ENCODE peak calls at places on chromosomes 4 and X, in ten cellular contexts. E is endodermal cell, Y is ovary, M is cardiac fibroblast, S is coronary artery, R is foreskin fibroblast, D is GM13976, G is epithelial cell of proximal tubule, K is pancreas, P is glutamatergic neuron. J is an unnamed sample.

GRCh38 chrX:118226060-118226428 is 109.4 kb upstream of the KLHL13 start:
- DNase-seq in D (peak), E (no peak), Y (no peak), S (no peak), R (no peak), G (no peak), M (peak), P (no peak), K (no peak), J (no peak)

GRCh38 chr4:151227731-151228130 is 49.2 kb upstream of the PRSS48 start:
- DNase-seq in E (no peak), M (peak), K (no peak), G (peak), R (peak), Y (peak), P (no peak), S (peak), D (no peak), J (no peak)

GRCh38 chrX:111445485-111445884 is 33.5 kb upstream of the DCX start:
- DNase-seq in M (peak), G (no peak), E (no peak), S (no peak), Y (no peak), P (no peak), R (peak), K (no peak), D (peak), J (peak)

GRCh38 chr4:186839122-186840037 is 115.7 kb upstream of the FAT1 start:
- DNase-seq in R (peak), S (no peak), K (no peak), M (peak), D (peak), G (no peak), P (no peak), E (no peak), Y (peak), J (peak)

GRCh38 chr4:83947811-83948210 is 411.9 kb downstream of the GPAT3 start:
- DNase-seq in R (no peak), G (no peak), S (no peak), E (no peak), P (peak), Y (no peak), K (no peak), D (no peak), M (no peak), J (no peak)

GRCh38 chr4:186820371-186820990 is 96.8 kb upstream of the FAT1 start:
- DNase-seq in K (no peak), R (no peak), S (no peak), M (peak), P (peak), G (no peak), D (no peak), E (no peak), Y (no peak), J (no peak)

GRCh38 chr4:153075836-153076235 is 128.4 kb upstream of the TRIM2 start:
- DNase-seq in D (no peak), R (no peak), M (no peak), G (no peak), Y (no peak), S (no peak), P (no peak), K (no peak), E (no peak), J (no peak)

GRCh38 chrX:104391905-104392304 is 137.2 kb upstream of the ESX1 start:
- DNase-seq in K (no peak), M (no peak), S (no peak), D (no peak), R (no peak), G (no peak), Y (no peak), E (no peak), P (no peak), J (no peak)

GRCh38 chrX:39493168-39493567 is 604.6 kb downstream of the BCOR start:
- DNase-seq in E (no peak), M (no peak), G (no peak), K (no peak), S (no peak), R (no peak), Y (no peak), D (no peak), P (no peak), J (no peak)

GRCh38 chr4:67593741-67594175 is 35.2 kb downstream of the STAP1 start:
- DNase-seq in D (no peak), E (no peak), G (no peak), Y (no peak), K (no peak), P (no peak), R (peak), M (peak), S (no peak), J (no peak)

GRCh38 chrX:74080165-74080564 is 223.8 kb upstream of the ZCCHC13 start:
- DNase-seq in S (no peak), M (no peak), K (no peak), R (no peak), E (no peak), Y (no peak), D (no peak), P (no peak), G (no peak), J (no peak)

GRCh38 chr4:40212674-40213504 is 16.1 kb downstream of the RHOH start:
- DNase-seq in P (no peak), K (no peak), G (no peak), M (peak), S (no peak), Y (no peak), D (no peak), R (no peak), E (no peak), J (no peak)

GRCh38 chr4:78056265-78057129 is 626 bp upstream of the FRAS1 start:
- DNase-seq in P (peak), S (peak), M (peak), D (peak), E (peak), K (peak), G (peak), R (peak), Y (peak), J (peak)

GRCh38 chr4:151624606-151625565 is 135.9 kb downstream of the GATB start:
- DNase-seq in R (peak), D (no peak), P (no peak), K (no peak), S (no peak), G (no peak), Y (peak), M (peak), E (no peak), J (no peak)

GRCh38 chrX:43564953-43565352 is 91.1 kb upstream of the MAOA start:
- DNase-seq in R (no peak), D (no peak), M (peak), G (no peak), E (no peak), Y (no peak), P (no peak), S (no peak), K (no peak), J (no peak)

GRCh38 chr4:74661427-74662171 is 132.7 kb downstream of the BTC start:
- DNase-seq in Y (no peak), R (peak), S (no peak), E (no peak), P (no peak), G (no peak), D (no peak), M (peak), K (no peak), J (no peak)

GRCh38 chrX:81202413-81202794 is 502 bp downstream of the SH3BGRL start:
- DNase-seq in E (peak), M (peak), Y (no peak), G (no peak), P (no peak), R (no peak), D (no peak), S (no peak), K (no peak), J (no peak)

GRCh38 chr4:40524642-40525041 is 105.0 kb downstream of the RBM47 start:
- DNase-seq in Y (peak), E (no peak), M (peak), K (no peak), D (no peak), R (no peak), G (no peak), S (no peak), P (no peak), J (no peak)

GRCh38 chrX:110428144-110428543 is 69.5 kb downstream of the RTL9 start:
- DNase-seq in M (no peak), S (no peak), R (no peak), G (no peak), Y (no peak), E (no peak), D (no peak), K (no peak), P (no peak), J (no peak)

GRCh38 chrX:15497865-15498264 is 2.7 kb upstream of the BMX start:
- DNase-seq in G (no peak), R (no peak), P (peak), E (peak), D (peak), S (no peak), Y (no peak), K (no peak), M (peak), J (peak)

GRCh38 chr4:85747871-85748491 is 273.0 kb downstream of the ARHGAP24 start:
- DNase-seq in Y (no peak), K (no peak), E (peak), M (peak), S (no peak), D (peak), R (peak), P (no peak), G (no peak), J (peak)

GRCh38 chr4:89482926-89483595 is 175.5 kb upstream of the GPRIN3 start:
- DNase-seq in M (no peak), Y (no peak), D (no peak), R (no peak), P (no peak), G (no peak), S (no peak), K (no peak), E (no peak), J (no peak)

GRCh38 chrX:63350551-63350950 is 581 bp downstream of the SPIN4 start:
- DNase-seq in M (peak), G (no peak), D (peak), R (no peak), E (peak), Y (peak), K (no peak), P (peak), S (no peak), J (peak)

GRCh38 chrX:44183329-44183728 is 160.1 kb downstream of the EFHC2 start:
- DNase-seq in R (no peak), M (no peak), S (no peak), D (no peak), Y (no peak), P (no peak), E (no peak), G (no peak), K (no peak), J (no peak)

GRCh38 chr4:188107931-188108843 is 1.2 kb downstream of the TRIML2 start:
- DNase-seq in E (peak), P (no peak), R (no peak), S (no peak), Y (no peak), D (no peak), G (no peak), M (no peak), K (no peak), J (no peak)

GRCh38 chr4:38612996-38613395 is 51.0 kb upstream of the KLF3 start:
- DNase-seq in R (no peak), G (no peak), P (no peak), M (peak), Y (no peak), K (no peak), D (no peak), E (no peak), S (no peak), J (no peak)

GRCh38 chrX:118418811-118419251 is 72.9 kb downstream of the WDR44 start:
- DNase-seq in K (no peak), Y (no peak), G (no peak), R (no peak), S (no peak), M (peak), D (no peak), P (no peak), E (peak), J (no peak)

GRCh38 chr4:185787926-185788679 is 23.9 kb downstream of the SORBS2 start:
- DNase-seq in P (peak), D (no peak), Y (no peak), G (no peak), R (no peak), M (no peak), E (no peak), S (no peak), K (no peak), J (no peak)

GRCh38 chr4:65911720-65912119 is 241.4 kb upstream of the EPHA5 start:
- DNase-seq in G (no peak), M (no peak), D (no peak), P (no peak), R (no peak), Y (no peak), K (no peak), S (no peak), E (no peak), J (no peak)

GRCh38 chrX:153568612-153569011 is 30.3 kb downstream of the CCNQ start:
- DNase-seq in G (no peak), D (no peak), E (peak), S (no peak), M (no peak), K (no peak), P (no peak), R (no peak), Y (no peak), J (no peak)

GRCh38 chrX:100409316-100410082 is 574 bp downstream of the PCDH19 start:
- DNase-seq in P (no peak), K (peak), G (no peak), D (peak), Y (no peak), M (peak), R (no peak), E (peak), S (no peak), J (peak)

DNA sequence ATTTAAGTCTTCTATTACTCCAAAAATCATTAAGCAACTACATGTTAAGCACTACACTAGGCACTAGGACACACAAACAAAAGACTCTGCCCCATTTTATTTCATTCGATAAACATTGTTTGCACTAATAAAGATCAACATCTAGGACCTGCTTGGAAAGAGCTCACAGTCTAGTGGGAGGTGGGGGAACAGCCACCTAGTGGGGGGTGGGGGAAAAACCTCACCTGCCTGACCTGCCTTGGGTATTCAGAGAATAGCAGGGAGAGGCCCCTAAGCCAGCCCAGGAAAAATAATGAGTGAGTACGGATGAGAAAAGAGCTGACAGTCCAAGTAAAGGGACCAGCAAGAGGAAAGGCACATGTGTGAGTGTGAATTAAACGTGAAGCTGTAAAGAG is 52.2 kb downstream of the PRDM5 start:
- DNase-seq in G (no peak), R (no peak), S (no peak), K (no peak), E (peak), Y (no peak), D (no peak), P (peak), M (no peak), J (no peak)
- TF ChIP-seq CTCF in G (no peak), R (no peak), S (no peak), K (no peak), E (peak), Y (no peak), D (no peak), P (no peak), M (peak), J (no peak)

GRCh38 chrX:261167-261857 is 19.9 kb upstream of the PLCXD1 start:
- DNase-seq in G (no peak), Y (no peak), R (peak), D (no peak), M (peak), P (no peak), K (peak), S (peak), E (peak), J (no peak)

GRCh38 chrX:259692-260355 is 21.4 kb upstream of the PLCXD1 start:
- DNase-seq in R (no peak), K (peak), Y (no peak), M (no peak), E (peak), P (no peak), S (no peak), D (no peak), G (no peak), J (no peak)

GRCh38 chrX:257681-258289 is 23.4 kb upstream of the PLCXD1 start:
- DNase-seq in P (no peak), M (no peak), K (peak), Y (no peak), R (no peak), D (no peak), S (no peak), G (no peak), E (peak), J (no peak)

GRCh38 chrX:255923-256331 is 25.3 kb upstream of the PLCXD1 start:
- DNase-seq in R (no peak), K (peak), G (no peak), E (peak), M (no peak), P (no peak), D (no peak), Y (no peak), S (no peak), J (no peak)

DNA sequence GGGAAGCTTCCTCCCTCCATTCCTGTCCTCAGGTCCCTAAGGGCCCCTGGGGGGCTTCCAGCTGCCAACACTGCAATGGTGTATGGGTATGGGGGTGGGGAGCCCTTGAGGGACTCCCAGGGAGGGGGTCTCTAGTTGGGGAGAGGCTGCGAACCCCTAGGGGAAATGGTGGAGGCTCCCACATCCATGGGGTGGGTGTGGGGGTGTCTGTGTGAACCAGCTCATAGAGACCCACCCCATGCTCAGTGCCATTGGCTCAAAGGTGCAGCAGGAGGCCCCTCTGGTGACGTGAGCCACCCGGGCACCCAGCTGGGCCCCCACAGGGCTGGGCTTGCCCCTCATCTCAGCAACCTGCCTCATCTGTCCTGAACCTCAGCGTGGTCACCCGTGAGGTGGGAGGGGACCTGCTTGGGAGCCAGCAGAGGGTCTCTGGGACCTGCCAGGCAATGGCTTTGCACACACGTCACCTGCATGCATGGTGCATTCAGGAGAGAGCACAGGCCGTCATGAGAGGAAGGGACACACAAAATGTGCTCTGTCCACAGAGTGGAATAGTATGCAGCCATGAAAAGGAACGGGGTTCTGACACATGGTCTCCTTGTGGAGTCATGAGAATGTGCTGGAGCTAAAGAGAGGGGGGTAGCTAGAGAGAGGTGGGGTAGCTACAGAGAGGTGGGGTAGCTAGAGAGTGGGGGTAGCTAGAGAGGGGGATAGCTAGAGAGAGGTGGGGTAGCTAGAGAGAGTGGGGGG is 22.7 kb upstream of the PLCXD1 start:
- DNase-seq in Y (no peak), E (peak), G (no peak), K (peak), P (no peak), D (no peak), S (no peak), M (no peak), R (no peak), J (no peak)
- TF ChIP-seq CTCF in Y (no peak), E (no peak), G (no peak), K (no peak), P (no peak), D (no peak), S (no peak), M (no peak), R (no peak), J (no peak)

GRCh38 chrX:131988236-131988635 is 34.9 kb upstream of the STK26 start:
- DNase-seq in S (no peak), K (no peak), R (no peak), E (no peak), P (no peak), D (no peak), G (no peak), Y (no peak), M (no peak), J (no peak)

GRCh38 chrX:131987252-131987651 is 35.9 kb upstream of the STK26 start:
- DNase-seq in P (no peak), S (no peak), E (no peak), R (no peak), Y (no peak), G (no peak), M (no peak), K (no peak), D (peak), J (peak)

GRCh38 chrX:131985526-131986049 is 37.5 kb upstream of the STK26 start:
- DNase-seq in S (no peak), E (peak), K (no peak), M (no peak), G (no peak), R (no peak), P (no peak), Y (no peak), D (no peak), J (no peak)
- TF ChIP-seq CTCF in S (no peak), E (peak), K (no peak), M (no peak), G (no peak), R (no peak), P (no peak), Y (no peak), D (no peak), J (no peak)

GRCh38 chr4:100311181-100311580 is 120.9 kb upstream of the DDIT4L start:
- DNase-seq in D (no peak), S (no peak), Y (no peak), G (no peak), M (no peak), K (no peak), R (no peak), E (peak), P (no peak), J (no peak)
- TF ChIP-seq CTCF in D (no peak), S (no peak), Y (no peak), G (peak), M (peak), K (no peak), R (no peak), E (peak), P (no peak), J (no peak)

GRCh38 chr4:113474017-113474416 is 287.5 kb downstream of the CAMK2D start:
- DNase-seq in G (peak), K (no peak), Y (no peak), D (no peak), E (no peak), S (no peak), R (peak), M (peak), P (no peak), J (no peak)
- TF ChIP-seq CTCF in G (no peak), K (no peak), Y (no peak), D (no peak), E (no peak), S (no peak), R (no peak), M (no peak), P (no peak), J (no peak)

DNA sequence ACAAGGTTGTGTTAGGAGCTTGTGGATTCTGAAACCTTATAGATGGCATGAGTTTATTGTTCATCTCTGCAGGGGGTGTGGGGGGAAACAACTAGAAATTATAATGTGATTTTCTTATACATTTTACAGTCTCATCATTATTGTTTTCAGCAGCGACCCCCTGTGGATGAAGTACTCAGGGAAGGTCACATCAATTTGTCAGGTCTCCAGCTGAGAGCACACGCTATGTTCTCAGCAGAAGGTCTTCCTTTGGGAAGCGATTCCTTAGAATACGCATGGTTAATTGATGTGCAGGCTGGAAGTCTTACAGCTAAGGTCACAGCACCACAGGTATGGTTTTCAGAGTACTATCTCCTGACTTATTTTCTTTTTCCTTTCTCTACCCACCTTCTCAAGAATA is 72.2 kb downstream of the BLTP1 start:
- DNase-seq in R (no peak), P (no peak), K (no peak), E (peak), D (no peak), G (no peak), Y (no peak), S (no peak), M (peak), J (no peak)
- TF ChIP-seq CTCF in R (peak), P (no peak), K (no peak), E (no peak), D (no peak), G (peak), Y (no peak), S (no peak), M (peak), J (no peak)

DNA sequence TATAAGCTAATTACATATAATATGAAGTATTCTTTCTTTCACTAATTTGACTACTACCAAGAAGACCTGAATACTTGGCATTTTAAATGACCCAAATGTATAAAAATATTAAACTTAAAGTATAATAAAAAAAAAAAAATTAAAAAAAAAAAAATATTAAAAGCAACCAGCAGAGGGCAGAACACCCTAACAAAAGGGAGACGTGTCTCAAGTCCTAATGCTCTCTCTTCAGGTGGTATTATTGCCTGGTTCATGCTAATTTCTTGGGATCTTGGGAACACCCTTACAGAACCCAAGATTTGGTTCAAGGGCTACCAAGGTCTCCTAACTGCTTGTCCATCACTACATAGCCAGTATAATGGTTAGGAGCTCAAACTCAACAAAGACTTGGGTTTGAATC is 754.8 kb downstream of the RAB28 start:
- DNase-seq in S (no peak), M (peak), R (peak), Y (no peak), G (no peak), K (no peak), E (no peak), P (no peak), D (peak), J (peak)
- TF ChIP-seq CTCF in S (no peak), M (peak), R (peak), Y (no peak), G (peak), K (no peak), E (peak), P (peak), D (no peak), J (no peak)